ENCODE peak calls at places on chromosomes 7 and 10, in seven cellular contexts. One of them, this sample, is unnamed.

GRCh38 chr10:97686301-97686961 is 610 bp downstream of the AVPI1 start:
- DNase-seq in Caki2: peak; percentile 37
- DNase-seq in ELR: peak; percentile 25
- DNase-seq in foreskin melanocyte: no peak
- DNase-seq in T-helper 9 cell: no peak
- DNase-seq in NCI-H1105 treated with DMSO at 0.1 percent for 48 hours: no peak
- DNase-seq in CD8-positive, alpha-beta memory T cell: no peak
- DNase-seq in this sample: no peak

GRCh38 chr10:17768957-17769356 is 17.0 kb downstream of the TMEM236 start:
- DNase-seq in Caki2: peak; percentile 26
- DNase-seq in ELR: peak; percentile 48
- DNase-seq in foreskin melanocyte: no peak
- DNase-seq in T-helper 9 cell: no peak
- DNase-seq in NCI-H1105 treated with DMSO at 0.1 percent for 48 hours: no peak
- DNase-seq in CD8-positive, alpha-beta memory T cell: no peak
- DNase-seq in this sample: no peak

GRCh38 chr7:144474800-144475521 is 71.5 kb upstream of the NOBOX start:
- DNase-seq in Caki2: no peak
- DNase-seq in ELR: no peak
- DNase-seq in foreskin melanocyte: no peak
- DNase-seq in T-helper 9 cell: no peak
- DNase-seq in NCI-H1105 treated with DMSO at 0.1 percent for 48 hours: peak; percentile 78
- DNase-seq in CD8-positive, alpha-beta memory T cell: no peak
- DNase-seq in this sample: no peak

GRCh38 chr7:86913709-86914108 is 145.7 kb downstream of the ELAPOR2 start:
- DNase-seq in Caki2: no peak
- DNase-seq in ELR: no peak
- DNase-seq in foreskin melanocyte: no peak
- DNase-seq in T-helper 9 cell: no peak
- DNase-seq in NCI-H1105 treated with DMSO at 0.1 percent for 48 hours: no peak
- DNase-seq in CD8-positive, alpha-beta memory T cell: no peak
- DNase-seq in this sample: no peak

GRCh38 chr10:116907588-116907987 is 58.3 kb downstream of the ENO4 start:
- DNase-seq in Caki2: no peak
- DNase-seq in ELR: no peak
- DNase-seq in foreskin melanocyte: no peak
- DNase-seq in T-helper 9 cell: no peak
- DNase-seq in NCI-H1105 treated with DMSO at 0.1 percent for 48 hours: no peak
- DNase-seq in CD8-positive, alpha-beta memory T cell: no peak
- DNase-seq in this sample: no peak

GRCh38 chr10:84660340-84661159 is 332.2 kb downstream of the CCSER2 start:
- DNase-seq in Caki2: no peak
- DNase-seq in ELR: no peak
- DNase-seq in foreskin melanocyte: no peak
- DNase-seq in T-helper 9 cell: no peak
- DNase-seq in NCI-H1105 treated with DMSO at 0.1 percent for 48 hours: no peak
- DNase-seq in CD8-positive, alpha-beta memory T cell: no peak
- DNase-seq in this sample: no peak

GRCh38 chr10:78964952-78965633 is 103.7 kb upstream of the ZMIZ1 start:
- DNase-seq in Caki2: peak; percentile 95
- DNase-seq in ELR: peak; percentile 81
- DNase-seq in foreskin melanocyte: peak; percentile 38
- DNase-seq in T-helper 9 cell: no peak
- DNase-seq in NCI-H1105 treated with DMSO at 0.1 percent for 48 hours: no peak
- DNase-seq in CD8-positive, alpha-beta memory T cell: no peak
- DNase-seq in this sample: peak; percentile 86

GRCh38 chr10:114291076-114291475 is 52.0 kb downstream of the VWA2 start:
- DNase-seq in Caki2: no peak
- DNase-seq in ELR: no peak
- DNase-seq in foreskin melanocyte: no peak
- DNase-seq in T-helper 9 cell: no peak
- DNase-seq in NCI-H1105 treated with DMSO at 0.1 percent for 48 hours: no peak
- DNase-seq in CD8-positive, alpha-beta memory T cell: no peak
- DNase-seq in this sample: no peak

GRCh38 chr7:150372271-150373048 is 3.8 kb downstream of the REPIN1 start:
- DNase-seq in Caki2: no peak
- DNase-seq in ELR: no peak
- DNase-seq in foreskin melanocyte: no peak
- DNase-seq in T-helper 9 cell: no peak
- DNase-seq in NCI-H1105 treated with DMSO at 0.1 percent for 48 hours: no peak
- DNase-seq in CD8-positive, alpha-beta memory T cell: no peak
- DNase-seq in this sample: no peak

GRCh38 chr7:124459101-124460052 is 306.2 kb downstream of the GPR37 start:
- DNase-seq in Caki2: peak; percentile 95
- DNase-seq in ELR: peak; percentile 39
- DNase-seq in foreskin melanocyte: peak; percentile 64
- DNase-seq in T-helper 9 cell: no peak
- DNase-seq in NCI-H1105 treated with DMSO at 0.1 percent for 48 hours: no peak
- DNase-seq in CD8-positive, alpha-beta memory T cell: no peak
- DNase-seq in this sample: peak; percentile 99

GRCh38 chr10:35270100-35270499 is 66.2 kb upstream of the CCNY start:
- DNase-seq in Caki2: no peak
- DNase-seq in ELR: peak; percentile 35
- DNase-seq in foreskin melanocyte: no peak
- DNase-seq in T-helper 9 cell: no peak
- DNase-seq in NCI-H1105 treated with DMSO at 0.1 percent for 48 hours: no peak
- DNase-seq in CD8-positive, alpha-beta memory T cell: no peak
- DNase-seq in this sample: peak; percentile 51

GRCh38 chr10:33800986-33801385 is 466.5 kb upstream of the NRP1 start:
- DNase-seq in Caki2: peak; percentile 23
- DNase-seq in ELR: no peak
- DNase-seq in foreskin melanocyte: no peak
- DNase-seq in T-helper 9 cell: no peak
- DNase-seq in NCI-H1105 treated with DMSO at 0.1 percent for 48 hours: no peak
- DNase-seq in CD8-positive, alpha-beta memory T cell: no peak
- DNase-seq in this sample: peak; percentile 33

GRCh38 chr10:43040482-43041256 is 36.2 kb upstream of the RET start:
- DNase-seq in Caki2: no peak
- DNase-seq in ELR: no peak
- DNase-seq in foreskin melanocyte: no peak
- DNase-seq in T-helper 9 cell: no peak
- DNase-seq in NCI-H1105 treated with DMSO at 0.1 percent for 48 hours: no peak
- DNase-seq in CD8-positive, alpha-beta memory T cell: no peak
- DNase-seq in this sample: no peak

GRCh38 chr7:946256-946996 is 8.1 kb downstream of the ADAP1 start:
- DNase-seq in Caki2: no peak
- DNase-seq in ELR: no peak
- DNase-seq in foreskin melanocyte: no peak
- DNase-seq in T-helper 9 cell: no peak
- DNase-seq in NCI-H1105 treated with DMSO at 0.1 percent for 48 hours: no peak
- DNase-seq in CD8-positive, alpha-beta memory T cell: peak; percentile 26
- DNase-seq in this sample: no peak

GRCh38 chr7:158957921-158958471 is 101.6 kb downstream of the DYNC2I1 start:
- DNase-seq in Caki2: no peak
- DNase-seq in ELR: no peak
- DNase-seq in foreskin melanocyte: no peak
- DNase-seq in T-helper 9 cell: no peak
- DNase-seq in NCI-H1105 treated with DMSO at 0.1 percent for 48 hours: peak; percentile 86
- DNase-seq in CD8-positive, alpha-beta memory T cell: no peak
- DNase-seq in this sample: no peak

GRCh38 chr10:120511165-120511564 is 54.1 kb downstream of the PLPP4 start:
- DNase-seq in Caki2: no peak
- DNase-seq in ELR: peak; percentile 44
- DNase-seq in foreskin melanocyte: no peak
- DNase-seq in T-helper 9 cell: no peak
- DNase-seq in NCI-H1105 treated with DMSO at 0.1 percent for 48 hours: no peak
- DNase-seq in CD8-positive, alpha-beta memory T cell: no peak
- DNase-seq in this sample: peak; percentile 72

GRCh38 chr10:103619424-103620356 is 126.2 kb downstream of the NEURL1 start:
- DNase-seq in Caki2: no peak
- DNase-seq in ELR: no peak
- DNase-seq in foreskin melanocyte: no peak
- DNase-seq in T-helper 9 cell: no peak
- DNase-seq in NCI-H1105 treated with DMSO at 0.1 percent for 48 hours: no peak
- DNase-seq in CD8-positive, alpha-beta memory T cell: no peak
- DNase-seq in this sample: no peak

GRCh38 chr7:49333180-49333881 is 409.0 kb downstream of the CDC14C start:
- DNase-seq in Caki2: no peak
- DNase-seq in ELR: no peak
- DNase-seq in foreskin melanocyte: no peak
- DNase-seq in T-helper 9 cell: no peak
- DNase-seq in NCI-H1105 treated with DMSO at 0.1 percent for 48 hours: no peak
- DNase-seq in CD8-positive, alpha-beta memory T cell: no peak
- DNase-seq in this sample: no peak

GRCh38 chr10:71251319-71251718 is 38.9 kb downstream of the UNC5B start:
- DNase-seq in Caki2: no peak
- DNase-seq in ELR: no peak
- DNase-seq in foreskin melanocyte: no peak
- DNase-seq in T-helper 9 cell: no peak
- DNase-seq in NCI-H1105 treated with DMSO at 0.1 percent for 48 hours: no peak
- DNase-seq in CD8-positive, alpha-beta memory T cell: no peak
- DNase-seq in this sample: no peak

GRCh38 chr7:1460757-1461639 is 1.7 kb upstream of the MICALL2 start:
- DNase-seq in Caki2: no peak
- DNase-seq in ELR: no peak
- DNase-seq in foreskin melanocyte: no peak
- DNase-seq in T-helper 9 cell: no peak
- DNase-seq in NCI-H1105 treated with DMSO at 0.1 percent for 48 hours: no peak
- DNase-seq in CD8-positive, alpha-beta memory T cell: no peak
- DNase-seq in this sample: peak; percentile 50

GRCh38 chr7:29122081-29122480 is 24.3 kb downstream of the CPVL start:
- DNase-seq in Caki2: no peak
- DNase-seq in ELR: no peak
- DNase-seq in foreskin melanocyte: no peak
- DNase-seq in T-helper 9 cell: no peak
- DNase-seq in NCI-H1105 treated with DMSO at 0.1 percent for 48 hours: no peak
- DNase-seq in CD8-positive, alpha-beta memory T cell: no peak
- DNase-seq in this sample: no peak

GRCh38 chr7:50584386-50584785 is 19.2 kb upstream of the DDC start:
- DNase-seq in Caki2: no peak
- DNase-seq in ELR: no peak
- DNase-seq in foreskin melanocyte: no peak
- DNase-seq in T-helper 9 cell: no peak
- DNase-seq in NCI-H1105 treated with DMSO at 0.1 percent for 48 hours: no peak
- DNase-seq in CD8-positive, alpha-beta memory T cell: no peak
- DNase-seq in this sample: no peak

GRCh38 chr7:26321440-26321839 is 29.8 kb downstream of the SNX10 start:
- DNase-seq in Caki2: peak; percentile 39
- DNase-seq in ELR: peak; percentile 43
- DNase-seq in foreskin melanocyte: no peak
- DNase-seq in T-helper 9 cell: no peak
- DNase-seq in NCI-H1105 treated with DMSO at 0.1 percent for 48 hours: no peak
- DNase-seq in CD8-positive, alpha-beta memory T cell: no peak
- DNase-seq in this sample: peak; percentile 87

GRCh38 chr7:124532166-124532565 is 233.4 kb downstream of the GPR37 start:
- DNase-seq in Caki2: no peak
- DNase-seq in ELR: peak; percentile 67
- DNase-seq in foreskin melanocyte: peak; percentile 52
- DNase-seq in T-helper 9 cell: no peak
- DNase-seq in NCI-H1105 treated with DMSO at 0.1 percent for 48 hours: no peak
- DNase-seq in CD8-positive, alpha-beta memory T cell: no peak
- DNase-seq in this sample: peak; percentile 27

GRCh38 chr10:26721561-26721960 is 24.1 kb downstream of the PDSS1 start:
- DNase-seq in Caki2: no peak
- DNase-seq in ELR: no peak
- DNase-seq in foreskin melanocyte: no peak
- DNase-seq in T-helper 9 cell: peak; percentile 13
- DNase-seq in NCI-H1105 treated with DMSO at 0.1 percent for 48 hours: no peak
- DNase-seq in CD8-positive, alpha-beta memory T cell: peak; percentile 79
- DNase-seq in this sample: no peak

GRCh38 chr7:158048569-158048968 is 539.1 kb downstream of the PTPRN2 start:
- DNase-seq in Caki2: no peak
- DNase-seq in ELR: no peak
- DNase-seq in foreskin melanocyte: no peak
- DNase-seq in T-helper 9 cell: no peak
- DNase-seq in NCI-H1105 treated with DMSO at 0.1 percent for 48 hours: no peak
- DNase-seq in CD8-positive, alpha-beta memory T cell: no peak
- DNase-seq in this sample: no peak